ENCODE peak calls at places on chromosomes 7 and 10, in seven cellular contexts. One of them, this sample, is unnamed.

GRCh38 chr7:129159539-129159938 is 15.0 kb downstream of the TSPAN33 start:
- DNase-seq in Panc1: no peak
- DNase-seq in neural progenitor cell: no peak
- DNase-seq in uterus: no peak
- DNase-seq in endodermal cell: no peak
- DNase-seq in NB4: no peak
- DNase-seq in AG04450: no peak
- DNase-seq in this sample: no peak

GRCh38 chr7:123432601-123433000 is 101.8 kb downstream of the IQUB start:
- DNase-seq in AG04450: no peak
- DNase-seq in uterus: no peak
- DNase-seq in NB4: no peak
- DNase-seq in endodermal cell: no peak
- DNase-seq in Panc1: no peak
- DNase-seq in neural progenitor cell: no peak
- DNase-seq in this sample: no peak

GRCh38 chr7:158350166-158350900 is 237.3 kb downstream of the PTPRN2 start:
- DNase-seq in uterus: no peak
- DNase-seq in Panc1: no peak
- DNase-seq in endodermal cell: peak
- DNase-seq in neural progenitor cell: no peak
- DNase-seq in NB4: no peak
- DNase-seq in AG04450: no peak
- DNase-seq in this sample: no peak

GRCh38 chr7:135210818-135211178 is 528 bp downstream of the WDR91 start:
- DNase-seq in endodermal cell: no peak
- DNase-seq in Panc1: no peak
- DNase-seq in uterus: peak
- DNase-seq in neural progenitor cell: no peak
- DNase-seq in AG04450: no peak
- DNase-seq in NB4: no peak
- DNase-seq in this sample: no peak

GRCh38 chr7:157337316-157338149 is 729 bp downstream of the DNAJB6 start:
- DNase-seq in uterus: peak
- DNase-seq in NB4: peak
- DNase-seq in neural progenitor cell: peak
- DNase-seq in endodermal cell: peak
- DNase-seq in AG04450: no peak
- DNase-seq in Panc1: no peak
- DNase-seq in this sample: peak

GRCh38 chr7:22292519-22292918 is 64.4 kb downstream of the RAPGEF5 start:
- DNase-seq in AG04450: no peak
- DNase-seq in NB4: no peak
- DNase-seq in neural progenitor cell: peak
- DNase-seq in endodermal cell: no peak
- DNase-seq in uterus: no peak
- DNase-seq in Panc1: no peak
- DNase-seq in this sample: no peak

GRCh38 chr10:94238006-94238617 is 124.6 kb downstream of the NOC3L start:
- DNase-seq in neural progenitor cell: no peak
- DNase-seq in NB4: no peak
- DNase-seq in AG04450: no peak
- DNase-seq in endodermal cell: no peak
- DNase-seq in Panc1: no peak
- DNase-seq in uterus: no peak
- DNase-seq in this sample: no peak

GRCh38 chr7:122935620-122936019 is 49.4 kb upstream of the CADPS2 start:
- DNase-seq in AG04450: no peak
- DNase-seq in uterus: no peak
- DNase-seq in endodermal cell: no peak
- DNase-seq in NB4: no peak
- DNase-seq in neural progenitor cell: no peak
- DNase-seq in Panc1: no peak
- DNase-seq in this sample: no peak

GRCh38 chr7:142855756-142856564 is 1.1 kb downstream of the EPHB6 start:
- DNase-seq in endodermal cell: peak
- DNase-seq in Panc1: no peak
- DNase-seq in NB4: no peak
- DNase-seq in uterus: peak
- DNase-seq in AG04450: no peak
- DNase-seq in neural progenitor cell: no peak
- DNase-seq in this sample: no peak

GRCh38 chr7:156751319-156751718 is 110.7 kb downstream of the RNF32 start:
- DNase-seq in neural progenitor cell: no peak
- DNase-seq in NB4: no peak
- DNase-seq in endodermal cell: no peak
- DNase-seq in AG04450: peak
- DNase-seq in uterus: no peak
- DNase-seq in Panc1: no peak
- DNase-seq in this sample: peak

GRCh38 chr10:63642808-63643207 is 121.6 kb downstream of the REEP3 start:
- DNase-seq in AG04450: no peak
- DNase-seq in neural progenitor cell: no peak
- DNase-seq in NB4: no peak
- DNase-seq in Panc1: no peak
- DNase-seq in endodermal cell: no peak
- DNase-seq in uterus: no peak
- DNase-seq in this sample: no peak

GRCh38 chr7:92835140-92835850 is 1.1 kb downstream of the CDK6 start:
- DNase-seq in Panc1: no peak
- DNase-seq in AG04450: no peak
- DNase-seq in neural progenitor cell: peak
- DNase-seq in endodermal cell: peak
- DNase-seq in NB4: peak
- DNase-seq in uterus: peak
- DNase-seq in this sample: peak

GRCh38 chr7:129825005-129825553 is 127.7 kb downstream of the UBE2H start:
- DNase-seq in Panc1: peak
- DNase-seq in uterus: peak
- DNase-seq in AG04450: no peak
- DNase-seq in endodermal cell: peak
- DNase-seq in NB4: peak
- DNase-seq in neural progenitor cell: peak
- DNase-seq in this sample: no peak

GRCh38 chr7:116316838-116317612 is 106.7 kb downstream of the TES start:
- DNase-seq in Panc1: peak
- DNase-seq in neural progenitor cell: peak
- DNase-seq in uterus: peak
- DNase-seq in NB4: no peak
- DNase-seq in endodermal cell: peak
- DNase-seq in AG04450: peak
- DNase-seq in this sample: peak

GRCh38 chr7:3272691-3273141 is 28.3 kb upstream of the SDK1 start:
- DNase-seq in uterus: no peak
- DNase-seq in AG04450: peak
- DNase-seq in NB4: no peak
- DNase-seq in neural progenitor cell: no peak
- DNase-seq in Panc1: peak
- DNase-seq in endodermal cell: no peak
- DNase-seq in this sample: no peak

GRCh38 chr7:126486806-126487205 is 765.9 kb downstream of the GRM8 start:
- DNase-seq in neural progenitor cell: no peak
- DNase-seq in Panc1: no peak
- DNase-seq in AG04450: no peak
- DNase-seq in NB4: no peak
- DNase-seq in uterus: no peak
- DNase-seq in endodermal cell: no peak
- DNase-seq in this sample: no peak

GRCh38 chr7:50449881-50450690 is at the start of gene FIGNL1:
- DNase-seq in NB4: peak
- DNase-seq in Panc1: peak
- DNase-seq in AG04450: peak
- DNase-seq in endodermal cell: peak
- DNase-seq in neural progenitor cell: peak
- DNase-seq in uterus: peak
- DNase-seq in this sample: no peak

GRCh38 chr7:51455948-51456347 is 139.3 kb upstream of the COBL start:
- DNase-seq in endodermal cell: peak
- DNase-seq in neural progenitor cell: peak
- DNase-seq in uterus: no peak
- DNase-seq in Panc1: no peak
- DNase-seq in NB4: no peak
- DNase-seq in AG04450: no peak
- DNase-seq in this sample: no peak

GRCh38 chr7:27151341-27151944 is 940 bp downstream of the HOXA3 start:
- DNase-seq in AG04450: no peak
- DNase-seq in Panc1: no peak
- DNase-seq in neural progenitor cell: no peak
- DNase-seq in NB4: no peak
- DNase-seq in uterus: peak
- DNase-seq in endodermal cell: no peak
- DNase-seq in this sample: no peak

GRCh38 chr7:27153526-27153925 is 1.1 kb upstream of the HOXA3 start:
- DNase-seq in neural progenitor cell: no peak
- DNase-seq in AG04450: no peak
- DNase-seq in uterus: peak
- DNase-seq in endodermal cell: no peak
- DNase-seq in Panc1: no peak
- DNase-seq in NB4: no peak
- DNase-seq in this sample: no peak

GRCh38 chr7:27151945-27152815 is at the start of gene HOXA3:
- DNase-seq in uterus: peak
- DNase-seq in neural progenitor cell: no peak
- DNase-seq in NB4: peak
- DNase-seq in endodermal cell: peak
- DNase-seq in AG04450: no peak
- DNase-seq in Panc1: no peak
- DNase-seq in this sample: no peak

GRCh38 chr7:27154369-27154768 is 2.0 kb upstream of the HOXA3 start:
- DNase-seq in uterus: peak
- DNase-seq in endodermal cell: peak
- DNase-seq in AG04450: no peak
- DNase-seq in NB4: no peak
- DNase-seq in Panc1: no peak
- DNase-seq in neural progenitor cell: no peak
- DNase-seq in this sample: no peak

DNA sequence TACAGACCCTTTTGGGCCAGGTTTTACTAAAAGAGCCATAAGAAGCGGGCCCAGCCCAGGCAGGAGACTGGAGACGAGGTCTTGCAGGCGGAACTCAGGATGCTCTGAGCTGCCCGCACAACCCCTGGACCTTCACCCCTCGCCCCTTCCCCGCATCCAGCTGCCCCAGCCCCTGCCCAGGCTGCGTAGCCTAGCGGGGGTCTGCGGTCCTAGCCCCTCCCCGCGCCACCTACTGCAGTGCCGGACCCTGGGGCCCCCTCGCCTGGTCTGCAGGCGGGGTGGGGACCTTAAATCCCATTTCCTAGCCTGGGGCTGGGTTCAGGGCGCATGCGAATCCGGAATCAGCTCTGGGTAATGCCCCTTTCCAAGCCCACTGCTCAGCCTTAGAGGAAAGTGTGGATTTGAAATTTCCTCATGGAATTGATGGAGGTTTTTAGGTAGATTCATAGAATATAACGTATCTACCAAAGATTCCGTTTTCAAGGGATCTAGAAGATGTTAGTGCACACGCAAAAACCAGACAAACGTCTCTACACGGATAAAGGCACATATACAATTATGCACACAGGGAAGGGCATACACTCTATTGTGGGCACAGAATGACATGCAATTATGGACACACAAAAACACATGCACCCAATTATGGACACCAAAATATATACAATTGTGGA is 568 bp upstream of the HOXA3 start:
- DNase-seq in uterus: no peak
- DNase-seq in Panc1: no peak
- DNase-seq in AG04450: no peak
- DNase-seq in neural progenitor cell: no peak
- DNase-seq in endodermal cell: peak
- DNase-seq in NB4: no peak
- DNase-seq in this sample: no peak
- H3K4me3 ChIP-seq in uterus: peak
- H3K4me3 ChIP-seq in Panc1: no peak
- H3K4me3 ChIP-seq in AG04450: peak
- H3K4me3 ChIP-seq in neural progenitor cell: no peak
- H3K4me3 ChIP-seq in endodermal cell: no peak
- H3K4me3 ChIP-seq in NB4: no peak
- H3K4me3 ChIP-seq in this sample: peak

DNA sequence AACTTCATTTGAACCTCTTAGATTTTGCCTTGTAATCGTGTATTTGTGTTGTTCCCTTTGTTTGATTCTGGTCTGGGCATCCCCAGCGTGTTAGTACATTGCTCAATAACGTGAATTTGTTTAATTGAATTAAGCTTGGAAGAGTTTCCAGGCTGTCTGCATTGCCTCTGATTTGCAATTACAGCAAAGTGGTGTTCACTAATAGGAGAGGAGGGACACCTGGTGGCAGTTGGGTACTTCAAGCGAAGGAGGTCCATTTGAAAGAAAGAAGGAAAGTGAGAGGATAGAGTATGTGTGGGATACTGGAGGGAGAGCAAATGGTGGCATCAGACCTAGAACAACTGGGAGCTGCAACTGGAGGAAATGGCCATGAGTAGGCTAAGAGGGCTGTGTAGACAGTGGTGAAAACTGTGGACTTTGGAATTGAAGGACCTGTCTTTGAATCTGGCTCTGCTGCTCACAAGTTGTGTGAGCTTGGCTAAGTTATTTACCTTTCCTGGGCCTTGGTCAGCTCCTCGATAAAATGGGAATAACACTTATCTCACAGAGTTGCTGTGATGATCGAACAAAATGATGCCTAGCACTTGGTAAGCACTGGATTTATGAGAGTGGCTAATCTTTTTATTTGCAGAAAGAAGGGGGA is 15.2 kb downstream of the LSMEM1 start:
- DNase-seq in uterus: peak
- DNase-seq in NB4: peak
- DNase-seq in Panc1: peak
- DNase-seq in neural progenitor cell: peak
- DNase-seq in endodermal cell: peak
- DNase-seq in AG04450: no peak
- DNase-seq in this sample: peak
- TF ChIP-seq CTCF in uterus: peak
- TF ChIP-seq CTCF in NB4: peak
- TF ChIP-seq CTCF in Panc1: peak
- TF ChIP-seq CTCF in neural progenitor cell: peak
- TF ChIP-seq CTCF in endodermal cell: peak
- TF ChIP-seq CTCF in AG04450: peak
- TF ChIP-seq CTCF in this sample: peak

GRCh38 chr7:151410405-151411390 is 860 bp upstream of the WDR86 start:
- DNase-seq in neural progenitor cell: peak
- DNase-seq in Panc1: no peak
- DNase-seq in uterus: no peak
- DNase-seq in endodermal cell: peak
- DNase-seq in AG04450: no peak
- DNase-seq in NB4: no peak
- DNase-seq in this sample: no peak
- H3K4me3 ChIP-seq in neural progenitor cell: peak
- H3K4me3 ChIP-seq in Panc1: peak
- H3K4me3 ChIP-seq in uterus: peak
- H3K4me3 ChIP-seq in endodermal cell: peak
- H3K4me3 ChIP-seq in AG04450: peak
- H3K4me3 ChIP-seq in NB4: no peak
- H3K4me3 ChIP-seq in this sample: peak

DNA sequence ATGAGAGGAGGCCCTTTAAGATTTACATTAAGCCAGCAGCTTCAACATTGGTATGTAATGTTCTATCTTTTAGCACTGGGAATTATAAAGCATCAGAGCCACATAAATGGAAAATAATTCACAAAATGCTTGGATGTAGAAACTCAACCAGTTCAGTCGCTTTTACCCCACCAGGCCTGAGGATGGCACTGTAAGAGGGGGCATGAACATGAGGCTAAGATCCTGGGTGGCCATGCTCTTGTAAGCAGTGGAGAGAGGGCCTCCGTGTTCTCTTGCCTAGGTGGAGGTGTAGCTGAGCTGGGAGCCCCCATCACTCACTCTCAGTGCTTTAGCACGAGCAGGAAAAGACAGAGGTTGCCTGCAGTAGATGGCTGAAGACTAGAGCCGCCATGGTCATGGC is 238.8 kb downstream of the FANK1 start:
- DNase-seq in endodermal cell: peak
- DNase-seq in AG04450: no peak
- DNase-seq in NB4: peak
- DNase-seq in Panc1: no peak
- DNase-seq in neural progenitor cell: peak
- DNase-seq in uterus: no peak
- DNase-seq in this sample: no peak
- TF ChIP-seq CTCF in endodermal cell: peak
- TF ChIP-seq CTCF in AG04450: peak
- TF ChIP-seq CTCF in NB4: no peak
- TF ChIP-seq CTCF in Panc1: no peak
- TF ChIP-seq CTCF in neural progenitor cell: peak
- TF ChIP-seq CTCF in uterus: no peak
- TF ChIP-seq CTCF in this sample: peak